ENCODE peak calls at places on chromosomes 4 and X, in seven cellular contexts. D is GDM1, U is occipital lobe, R is mucosa of gallbladder, B is uterus, L is colonic mucosa, T is left cardiac atrium. C is an unnamed sample.

GRCh38 chr4:25160714-25161598 is 707 bp upstream of the SEPSECS start:
- DNase-seq in T (no peak), R (no peak), U (no peak), L (no peak), D (no peak), B (no peak), C (no peak)

GRCh38 chr4:182922551-182923284 is 5.5 kb upstream of the DCTD start:
- DNase-seq in U (no peak), D (no peak), L (no peak), B (no peak), R (peak; percentile 71), T (no peak), C (no peak)

GRCh38 chr4:96955691-96956090 is 1115.8 kb downstream of the PDHA2 start:
- DNase-seq in D (no peak), T (no peak), L (no peak), U (no peak), R (no peak), B (no peak), C (no peak)

GRCh38 chr4:179313823-179314222 is 1871.6 kb upstream of the AGA start:
- DNase-seq in D (no peak), L (no peak), T (no peak), R (no peak), B (no peak), U (no peak), C (no peak)

GRCh38 chrX:142156567-142156966 is 48.5 kb downstream of the MAGEC2 start:
- DNase-seq in U (no peak), B (no peak), D (no peak), L (no peak), R (no peak), T (no peak), C (no peak)

GRCh38 chr4:36900446-36900987 is 344.0 kb upstream of the NWD2 start:
- DNase-seq in T (no peak), D (no peak), B (no peak), L (no peak), U (no peak), R (no peak), C (no peak)

GRCh38 chr4:184674011-184674410 is 24.5 kb downstream of the PRIMPOL start:
- DNase-seq in B (no peak), T (no peak), R (no peak), U (no peak), L (no peak), D (no peak), C (no peak)

GRCh38 chr4:52588771-52589591 is 70.1 kb downstream of the USP46 start:
- DNase-seq in U (no peak), B (peak; percentile 20), L (no peak), R (peak; percentile 36), T (no peak), D (peak; percentile 30), C (no peak)

GRCh38 chr4:7647932-7648812 is 213.4 kb upstream of the PSAPL1 start:
- DNase-seq in L (no peak), T (no peak), B (no peak), D (peak; percentile 55), R (peak; percentile 53), U (no peak), C (no peak)